ENCODE peak calls at places on chromosomes 3 and 15, in four cellular contexts. B is stimulated activated CD4-positive, alpha-beta T cell treated with anti-CD3 and anti-CD28 coated beads, TNF-alpha, amount 100 ng/mL, for 1 hour; L is amniotic epithelial cell; I is activated CD4-positive, alpha-beta T cell treated with anti-CD3 and anti-CD28 coated beads for 4 hours. O is an unnamed sample.

GRCh38 chr3:61714225-61714624 is 152.9 kb downstream of the PTPRG start:
- DNase-seq in L (no peak), I (no peak), B (no peak), O (no peak)

GRCh38 chr3:31009881-31010280 is 115.4 kb upstream of the GADL1 start:
- DNase-seq in B (no peak), I (no peak), L (peak), O (no peak)

GRCh38 chr3:179921500-179921899 is 115.2 kb downstream of the PEX5L start:
- DNase-seq in L (no peak), B (no peak), I (no peak), O (no peak)

GRCh38 chr3:47017504-47018268 is 38.2 kb downstream of the NBEAL2 start:
- DNase-seq in L (peak), I (no peak), B (no peak), O (no peak)

GRCh38 chr3:1082024-1082633 is 10.7 kb upstream of the CNTN6 start:
- DNase-seq in I (no peak), B (no peak), L (peak), O (no peak)

GRCh38 chr3:126127452-126127851 is 43.5 kb upstream of the SLC41A3 start:
- DNase-seq in I (no peak), B (no peak), L (no peak), O (no peak)

GRCh38 chr3:152477422-152477821 is 208.7 kb downstream of the MBNL1 start:
- DNase-seq in I (no peak), L (peak), B (no peak), O (no peak)

GRCh38 chr3:9955067-9955502 is 2.9 kb upstream of the PRRT3 start:
- DNase-seq in B (no peak), I (no peak), L (peak), O (no peak)

GRCh38 chr15:41774062-41774872 is at the start of gene MAPKBP1:
- DNase-seq in L (peak), I (peak), B (peak), O (peak)

GRCh38 chr3:142216321-142216720 is 9.1 kb downstream of the GK5 start:
- DNase-seq in L (no peak), I (no peak), B (no peak), O (no peak)

GRCh38 chr3:137845161-137845560 is 81.0 kb downstream of the SOX14 start:
- DNase-seq in L (no peak), B (no peak), I (no peak), O (no peak)

GRCh38 chr3:124078978-124079911 is 87.3 kb upstream of the ROPN1 start:
- DNase-seq in L (peak), B (no peak), I (no peak), O (no peak)

GRCh38 chr3:99875925-99876781 is 58.5 kb downstream of the CMSS1 start:
- DNase-seq in L (peak), I (peak), B (peak), O (peak)

GRCh38 chr3:9250236-9250635 is 790 bp upstream of the SRGAP3 start:
- DNase-seq in I (no peak), L (no peak), B (no peak), O (no peak)

O was measured in stimulated activated naive B cell treated with anti-CD40 and anti-IgM and Interleukin-4, amounts not matched to agents 10 μg/mL and 1 μg/mL and 100 μg/mL, for 72 hours.